ENCODE peak calls at places on chromosome 14, in five cellular contexts. D is cardiac muscle cell, S is lower leg skin, V is brain microvascular endothelial cell, M is pancreas. Z is an unnamed sample.

GRCh38 chr14:39168591-39168990 is 1.5 kb downstream of the TRAPPC6B start:
- DNase-seq in D (no peak), S (no peak), V (no peak), M (no peak), Z (no peak)

GRCh38 chr14:56143025-56143424 is 24.8 kb downstream of the PELI2 start:
- DNase-seq in D (no peak), S (no peak), V (no peak), M (no peak), Z (no peak)

GRCh38 chr14:58712357-58712756 is 74.6 kb downstream of the DACT1 start:
- DNase-seq in D (no peak), S (no peak), V (peak), M (no peak), Z (no peak)

GRCh38 chr14:105937253-105938054 is 411.1 kb downstream of the TMEM121 start:
- DNase-seq in D (no peak), S (no peak), V (no peak), M (no peak), Z (peak)

GRCh38 chr14:66360526-66360925 is 125.6 kb upstream of the CCDC196 start:
- DNase-seq in D (no peak), S (no peak), V (no peak), M (no peak), Z (no peak)

GRCh38 chr14:103746706-103747105 is 31.1 kb downstream of the ZFYVE21 start:
- DNase-seq in D (no peak), S (no peak), V (peak), M (no peak), Z (no peak)

GRCh38 chr14:53295985-53296582 is 143.0 kb upstream of the DDHD1 start:
- DNase-seq in D (peak), S (no peak), V (peak), M (no peak), Z (no peak)

GRCh38 chr14:66540038-66540437 is 32.1 kb downstream of the GPHN start:
- DNase-seq in D (no peak), S (no peak), V (no peak), M (no peak), Z (no peak)

GRCh38 chr14:63273091-63273490 is 45.6 kb downstream of the GPHB5 start:
- DNase-seq in D (no peak), S (no peak), V (no peak), M (no peak), Z (no peak)

GRCh38 chr14:64915025-64915424 is 770 bp downstream of the CHURC1 start:
- DNase-seq in D (no peak), S (no peak), V (no peak), M (no peak), Z (no peak)

GRCh38 chr14:33957299-33957698 is 6.4 kb upstream of the EGLN3 start:
- DNase-seq in D (no peak), S (no peak), V (no peak), M (no peak), Z (no peak)

GRCh38 chr14:67609642-67610310 is 9.7 kb upstream of the PIGH start:
- DNase-seq in D (no peak), S (no peak), V (no peak), M (no peak), Z (no peak)

GRCh38 chr14:93759781-93760307 is 28.4 kb downstream of the PRIMA1 start:
- DNase-seq in D (peak), S (no peak), V (no peak), M (no peak), Z (no peak)

GRCh38 chr14:104871656-104872468 is 6.8 kb downstream of the CEP170B start:
- DNase-seq in D (no peak), S (no peak), V (no peak), M (peak), Z (no peak)

GRCh38 chr14:105084741-105085571 is 19.7 kb upstream of the GPR132 start:
- DNase-seq in D (no peak), S (no peak), V (no peak), M (no peak), Z (peak)

GRCh38 chr14:90168425-90169105 is 87.8 kb upstream of the PSMC1 start:
- DNase-seq in D (no peak), S (no peak), V (peak), M (no peak), Z (no peak)

GRCh38 chr14:55028066-55028465 is 1.0 kb downstream of the SOCS4 start:
- DNase-seq in D (peak), S (no peak), V (no peak), M (no peak), Z (no peak)

GRCh38 chr14:61192970-61193369 is 88.2 kb downstream of the TMEM30B start:
- DNase-seq in D (no peak), S (no peak), V (no peak), M (no peak), Z (no peak)

GRCh38 chr14:60093606-60094005 is 1.9 kb downstream of the PCNX4 start:
- DNase-seq in D (no peak), S (no peak), V (no peak), M (no peak), Z (no peak)

GRCh38 chr14:46487582-46488350 is 163.8 kb downstream of the RPL10L start:
- DNase-seq in D (no peak), S (no peak), V (no peak), M (no peak), Z (no peak)

GRCh38 chr14:36656769-36657408 is 4.8 kb upstream of the PAX9 start:
- DNase-seq in D (no peak), S (no peak), V (no peak), M (no peak), Z (no peak)

GRCh38 chr14:100898465-100898864 is 5.1 kb downstream of the RTL1 start:
- DNase-seq in D (no peak), S (peak), V (no peak), M (peak), Z (no peak)

GRCh38 chr14:69043007-69043444 is 63.9 kb upstream of the ACTN1 start:
- DNase-seq in D (no peak), S (peak), V (no peak), M (peak), Z (no peak)

GRCh38 chr14:69044965-69045555 is 66.0 kb upstream of the ACTN1 start:
- DNase-seq in D (no peak), S (no peak), V (no peak), M (no peak), Z (no peak)

GRCh38 chr14:69043598-69044267 is 64.6 kb upstream of the ACTN1 start:
- DNase-seq in D (no peak), S (no peak), V (peak), M (no peak), Z (no peak)

GRCh38 chr14:69045857-69046351 is 66.8 kb upstream of the ACTN1 start:
- DNase-seq in D (peak), S (no peak), V (no peak), M (no peak), Z (no peak)

GRCh38 chr14:69044296-69044695 is 65.2 kb upstream of the ACTN1 start:
- DNase-seq in D (no peak), S (no peak), V (no peak), M (no peak), Z (no peak)
- H3K4me3 ChIP-seq in D (no peak), S (no peak), V (no peak), M (no peak), Z (no peak)

DNA sequence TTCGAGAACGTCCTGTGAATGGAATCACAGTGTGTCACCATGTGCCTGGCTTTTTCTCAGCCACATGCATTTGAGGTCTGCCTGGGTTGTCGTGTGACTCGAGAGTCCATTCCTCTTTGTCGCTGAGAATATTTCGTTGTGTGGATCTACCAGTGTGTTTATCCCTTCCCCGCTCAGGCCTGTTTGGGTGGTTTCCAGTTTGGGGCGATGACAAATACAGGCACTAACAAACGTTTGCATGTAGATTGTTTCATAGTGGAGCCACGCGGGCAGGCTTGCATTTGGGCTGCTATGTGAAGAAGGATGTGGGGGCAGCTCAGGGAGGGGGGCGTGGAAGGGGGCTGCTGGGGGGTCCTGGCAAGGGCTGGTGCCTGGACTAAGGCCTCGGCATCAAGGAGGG is 14.1 kb downstream of the RIN3 start:
- DNase-seq in D (no peak), S (no peak), V (no peak), M (no peak), Z (no peak)
- H3K4me3 ChIP-seq in D (no peak), S (no peak), V (no peak), M (no peak), Z (no peak)

DNA sequence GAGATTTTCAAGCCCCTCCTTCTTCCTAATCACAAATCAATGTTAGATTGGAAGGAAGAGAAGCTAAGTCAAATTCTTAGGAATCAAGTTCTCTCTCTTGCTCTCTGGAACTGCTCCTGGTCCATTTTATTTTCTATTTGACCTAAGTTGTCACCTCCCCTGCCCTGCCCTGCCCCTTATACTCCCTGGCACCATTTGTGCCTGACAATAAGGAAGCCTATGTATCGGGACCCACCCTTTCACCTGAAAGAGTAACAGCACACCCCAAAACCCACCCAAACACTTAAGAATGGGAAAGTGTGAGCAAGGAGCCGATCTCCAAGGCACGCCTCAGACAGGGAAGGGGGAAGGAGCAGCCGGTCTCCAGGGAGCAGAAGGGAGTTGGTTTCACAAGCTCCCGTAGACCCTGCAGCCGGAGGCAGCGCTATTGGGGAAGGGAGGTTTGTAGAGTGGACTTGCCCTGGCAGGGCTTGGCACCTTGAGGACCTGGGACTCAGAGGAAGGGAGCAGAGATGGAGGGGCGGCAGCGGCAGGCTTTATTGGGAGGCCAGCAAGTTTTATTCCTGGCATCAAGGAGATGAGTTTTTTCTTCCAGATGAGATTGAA is 1.6 kb downstream of the LRRC74A start:
- DNase-seq in D (no peak), S (no peak), V (no peak), M (peak), Z (no peak)
- H3K4me3 ChIP-seq in D (no peak), S (no peak), V (no peak), M (peak), Z (no peak)

DNA sequence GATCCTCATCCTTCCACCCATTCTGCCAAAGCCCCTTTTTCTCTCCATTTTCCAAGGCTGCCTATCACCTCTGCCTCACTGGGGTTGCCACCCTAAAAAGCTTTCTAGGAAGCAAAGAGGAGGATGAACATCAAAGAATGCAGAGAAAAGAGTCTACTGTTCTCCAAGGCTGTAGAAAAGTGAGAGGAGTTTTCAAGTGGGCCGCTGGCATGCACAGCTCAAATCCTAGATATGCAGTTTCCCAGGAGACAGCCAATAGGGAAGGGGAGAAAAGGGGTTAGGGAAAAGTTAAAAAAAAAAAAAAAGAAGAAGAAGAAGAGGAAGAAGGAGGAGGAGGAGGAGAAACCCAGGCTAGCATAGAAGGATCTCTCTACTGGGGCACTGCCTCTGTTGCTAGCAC is 650 bp downstream of the BATF start:
- DNase-seq in D (no peak), S (no peak), V (no peak), M (no peak), Z (no peak)
- H3K4me3 ChIP-seq in D (no peak), S (no peak), V (no peak), M (no peak), Z (no peak)

GRCh38 chr14:88002421-88002820 is 2.5 kb upstream of the GPR65 start:
- DNase-seq in D (no peak), S (no peak), V (no peak), M (no peak), Z (no peak)
- H3K4me3 ChIP-seq in D (no peak), S (no peak), V (no peak), M (no peak), Z (no peak)

Z was measured in RWPE2.